ENCODE peak calls at places on chromosome 6, in five cellular contexts. One of them, this sample, is unnamed.

GRCh38 chr6:169024047-169024660 is 229.5 kb downstream of the THBS2 start:
- DNase-seq in right atrium auricular region: no peak
- DNase-seq in right cardiac atrium: peak
- DNase-seq in uterus: no peak
- DNase-seq in psoas muscle: no peak
- DNase-seq in this sample: no peak

GRCh38 chr6:357261-357790 is 34.2 kb upstream of the IRF4 start:
- DNase-seq in right cardiac atrium: no peak
- DNase-seq in uterus: no peak
- DNase-seq in psoas muscle: no peak
- DNase-seq in right atrium auricular region: no peak
- DNase-seq in this sample: no peak

GRCh38 chr6:167937948-167938911 is 59.2 kb upstream of the KIF25 start:
- DNase-seq in right atrium auricular region: no peak
- DNase-seq in right cardiac atrium: no peak
- DNase-seq in uterus: no peak
- DNase-seq in psoas muscle: no peak
- DNase-seq in this sample: no peak

GRCh38 chr6:53287336-53288225 is 61.2 kb downstream of the ELOVL5 start:
- DNase-seq in uterus: no peak
- DNase-seq in right atrium auricular region: no peak
- DNase-seq in psoas muscle: no peak
- DNase-seq in right cardiac atrium: peak
- DNase-seq in this sample: no peak

GRCh38 chr6:52336919-52337561 is 24.9 kb upstream of the PAQR8 start:
- DNase-seq in right atrium auricular region: no peak
- DNase-seq in uterus: no peak
- DNase-seq in right cardiac atrium: no peak
- DNase-seq in psoas muscle: no peak
- DNase-seq in this sample: no peak

GRCh38 chr6:21599074-21599639 is 5.6 kb downstream of the SOX4 start:
- DNase-seq in uterus: no peak
- DNase-seq in right cardiac atrium: no peak
- DNase-seq in right atrium auricular region: no peak
- DNase-seq in psoas muscle: no peak
- DNase-seq in this sample: no peak

GRCh38 chr6:14499804-14500203 is 382.2 kb downstream of the CD83 start:
- DNase-seq in right cardiac atrium: no peak
- DNase-seq in uterus: no peak
- DNase-seq in right atrium auricular region: no peak
- DNase-seq in psoas muscle: no peak
- DNase-seq in this sample: no peak

GRCh38 chr6:12627053-12627452 is 89.5 kb upstream of the PHACTR1 start:
- DNase-seq in psoas muscle: no peak
- DNase-seq in right cardiac atrium: no peak
- DNase-seq in uterus: no peak
- DNase-seq in right atrium auricular region: no peak
- DNase-seq in this sample: no peak

GRCh38 chr6:124319410-124319809 is 515.7 kb downstream of the NKAIN2 start:
- DNase-seq in psoas muscle: no peak
- DNase-seq in right cardiac atrium: no peak
- DNase-seq in right atrium auricular region: no peak
- DNase-seq in uterus: no peak
- DNase-seq in this sample: no peak

GRCh38 chr6:130882370-130882769 is 55.2 kb downstream of the SMLR1 start:
- DNase-seq in right atrium auricular region: no peak
- DNase-seq in uterus: no peak
- DNase-seq in right cardiac atrium: no peak
- DNase-seq in psoas muscle: no peak
- DNase-seq in this sample: no peak

GRCh38 chr6:117441824-117442264 is 16.1 kb upstream of the ROS1 start:
- DNase-seq in uterus: no peak
- DNase-seq in right cardiac atrium: no peak
- DNase-seq in psoas muscle: no peak
- DNase-seq in right atrium auricular region: no peak
- DNase-seq in this sample: no peak

GRCh38 chr6:129641344-129641743 is 68.6 kb downstream of the ARHGAP18 start:
- DNase-seq in uterus: no peak
- DNase-seq in psoas muscle: no peak
- DNase-seq in right atrium auricular region: no peak
- DNase-seq in right cardiac atrium: no peak
- DNase-seq in this sample: no peak

GRCh38 chr6:40359808-40360207 is 227.4 kb downstream of the LRFN2 start:
- DNase-seq in right cardiac atrium: no peak
- DNase-seq in right atrium auricular region: no peak
- DNase-seq in psoas muscle: no peak
- DNase-seq in uterus: no peak
- DNase-seq in this sample: no peak

GRCh38 chr6:22972771-22973170 is 403.4 kb downstream of the HDGFL1 start:
- DNase-seq in uterus: no peak
- DNase-seq in psoas muscle: no peak
- DNase-seq in right cardiac atrium: no peak
- DNase-seq in right atrium auricular region: no peak
- DNase-seq in this sample: no peak

GRCh38 chr6:132054525-132054924 is 103.4 kb upstream of the CCN2 start:
- DNase-seq in right cardiac atrium: no peak
- DNase-seq in right atrium auricular region: no peak
- DNase-seq in psoas muscle: no peak
- DNase-seq in uterus: no peak
- DNase-seq in this sample: no peak

GRCh38 chr6:149464411-149464810 is 20.4 kb downstream of the ZC3H12D start:
- DNase-seq in uterus: no peak
- DNase-seq in right cardiac atrium: no peak
- DNase-seq in psoas muscle: no peak
- DNase-seq in right atrium auricular region: no peak
- DNase-seq in this sample: no peak

GRCh38 chr6:8269856-8270454 is 165.4 kb downstream of the SLC35B3 start:
- DNase-seq in right cardiac atrium: no peak
- DNase-seq in psoas muscle: no peak
- DNase-seq in right atrium auricular region: no peak
- DNase-seq in uterus: no peak
- DNase-seq in this sample: no peak

GRCh38 chr6:88120635-88121034 is 45.5 kb downstream of the CNR1 start:
- DNase-seq in right atrium auricular region: no peak
- DNase-seq in psoas muscle: no peak
- DNase-seq in right cardiac atrium: no peak
- DNase-seq in uterus: no peak
- DNase-seq in this sample: no peak

GRCh38 chr6:53992522-53992921 is 118.7 kb upstream of the MLIP start:
- DNase-seq in right atrium auricular region: no peak
- DNase-seq in right cardiac atrium: no peak
- DNase-seq in uterus: no peak
- DNase-seq in psoas muscle: no peak
- DNase-seq in this sample: no peak

GRCh38 chr6:151514000-151514730 is 20.3 kb downstream of the CCDC170 start:
- DNase-seq in uterus: no peak
- DNase-seq in right atrium auricular region: no peak
- DNase-seq in right cardiac atrium: no peak
- DNase-seq in psoas muscle: no peak
- DNase-seq in this sample: no peak

GRCh38 chr6:5115168-5115567 is 30.0 kb downstream of the PPP1R3G start:
- DNase-seq in uterus: no peak
- DNase-seq in psoas muscle: no peak
- DNase-seq in right cardiac atrium: no peak
- DNase-seq in right atrium auricular region: no peak
- DNase-seq in this sample: no peak

GRCh38 chr6:34610819-34611477 is 54.8 kb upstream of the SPDEF start:
- DNase-seq in right atrium auricular region: no peak
- DNase-seq in psoas muscle: no peak
- DNase-seq in right cardiac atrium: no peak
- DNase-seq in uterus: no peak
- DNase-seq in this sample: no peak

GRCh38 chr6:63444768-63445167 is 125.0 kb upstream of the LGSN start:
- DNase-seq in uterus: no peak
- DNase-seq in psoas muscle: no peak
- DNase-seq in right atrium auricular region: no peak
- DNase-seq in right cardiac atrium: no peak
- DNase-seq in this sample: no peak

GRCh38 chr6:26056583-26057350 is 30.5 kb upstream of the HFE start:
- DNase-seq in right cardiac atrium: peak
- DNase-seq in psoas muscle: no peak
- DNase-seq in right atrium auricular region: no peak
- DNase-seq in uterus: no peak
- DNase-seq in this sample: no peak

GRCh38 chr6:145080651-145081050 is 654.7 kb downstream of the EPM2A start:
- DNase-seq in right cardiac atrium: no peak
- DNase-seq in uterus: no peak
- DNase-seq in psoas muscle: no peak
- DNase-seq in right atrium auricular region: no peak
- DNase-seq in this sample: no peak

GRCh38 chr6:162369091-162369490 is 358.5 kb downstream of the PRKN start:
- DNase-seq in right cardiac atrium: no peak
- DNase-seq in right atrium auricular region: no peak
- DNase-seq in uterus: no peak
- DNase-seq in psoas muscle: no peak
- DNase-seq in this sample: no peak
- H3K4me3 ChIP-seq in right cardiac atrium: no peak
- H3K4me3 ChIP-seq in right atrium auricular region: no peak
- H3K4me3 ChIP-seq in uterus: no peak
- H3K4me3 ChIP-seq in psoas muscle: no peak
- H3K4me3 ChIP-seq in this sample: no peak

GRCh38 chr6:116057766-116058165 is 2.9 kb downstream of the FRK start:
- DNase-seq in psoas muscle: no peak
- DNase-seq in right cardiac atrium: no peak
- DNase-seq in right atrium auricular region: no peak
- DNase-seq in uterus: no peak
- DNase-seq in this sample: no peak

GRCh38 chr6:116059713-116060571 is 749 bp downstream of the FRK start:
- DNase-seq in uterus: no peak
- DNase-seq in right cardiac atrium: no peak
- DNase-seq in psoas muscle: no peak
- DNase-seq in right atrium auricular region: no peak
- DNase-seq in this sample: peak

GRCh38 chr6:116062496-116062895 is 1.8 kb upstream of the FRK start:
- DNase-seq in uterus: no peak
- DNase-seq in right cardiac atrium: no peak
- DNase-seq in right atrium auricular region: no peak
- DNase-seq in psoas muscle: no peak
- DNase-seq in this sample: no peak

GRCh38 chr6:116064626-116065025 is 3.9 kb upstream of the FRK start:
- DNase-seq in right atrium auricular region: no peak
- DNase-seq in uterus: no peak
- DNase-seq in right cardiac atrium: no peak
- DNase-seq in psoas muscle: no peak
- DNase-seq in this sample: no peak

DNA sequence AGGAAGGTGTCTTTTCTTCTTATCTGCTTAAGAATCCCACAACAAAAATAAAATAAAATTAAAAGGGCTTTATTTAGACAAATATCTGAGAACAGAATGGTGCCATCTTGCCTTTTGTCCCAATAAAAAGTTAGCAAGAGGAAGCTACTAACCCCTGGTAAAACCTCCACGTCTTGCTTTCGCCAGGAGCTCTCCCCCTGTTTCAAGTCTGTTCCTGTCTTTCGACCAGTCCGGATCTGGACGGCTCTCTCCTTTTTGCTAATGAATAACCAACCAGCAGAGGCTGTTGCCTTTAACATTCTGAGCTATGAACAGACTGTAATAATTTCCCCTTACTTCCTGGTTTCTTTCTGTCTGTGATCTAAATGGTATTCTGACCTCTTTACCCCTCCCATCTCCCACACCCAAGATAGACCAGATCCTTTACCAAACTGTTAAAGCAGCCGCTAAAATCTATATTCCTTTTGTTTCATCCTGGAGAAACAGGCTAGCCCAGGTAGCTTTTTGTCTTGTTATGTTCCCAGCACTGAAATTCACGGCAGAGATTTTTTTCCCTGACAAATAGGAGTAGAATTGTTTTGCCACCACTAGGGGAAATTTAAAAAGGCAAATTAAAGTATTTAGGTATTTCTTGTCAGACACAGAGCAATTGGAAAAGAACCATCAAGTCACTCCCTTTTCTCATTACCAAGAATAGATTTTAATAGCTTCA is at the start of gene FRK:
- DNase-seq in psoas muscle: peak
- DNase-seq in uterus: no peak
- DNase-seq in right atrium auricular region: peak
- DNase-seq in right cardiac atrium: no peak
- DNase-seq in this sample: no peak
- H3K4me3 ChIP-seq in psoas muscle: peak
- H3K4me3 ChIP-seq in uterus: peak
- H3K4me3 ChIP-seq in right atrium auricular region: peak
- H3K4me3 ChIP-seq in right cardiac atrium: peak
- H3K4me3 ChIP-seq in this sample: no peak

GRCh38 chr6:111806561-111807497 is 66.4 kb downstream of the FYN start:
- DNase-seq in psoas muscle: no peak
- DNase-seq in uterus: no peak
- DNase-seq in right cardiac atrium: no peak
- DNase-seq in right atrium auricular region: no peak
- DNase-seq in this sample: no peak
- H3K4me3 ChIP-seq in psoas muscle: no peak
- H3K4me3 ChIP-seq in uterus: no peak
- H3K4me3 ChIP-seq in right cardiac atrium: no peak
- H3K4me3 ChIP-seq in right atrium auricular region: no peak
- H3K4me3 ChIP-seq in this sample: no peak

DNA sequence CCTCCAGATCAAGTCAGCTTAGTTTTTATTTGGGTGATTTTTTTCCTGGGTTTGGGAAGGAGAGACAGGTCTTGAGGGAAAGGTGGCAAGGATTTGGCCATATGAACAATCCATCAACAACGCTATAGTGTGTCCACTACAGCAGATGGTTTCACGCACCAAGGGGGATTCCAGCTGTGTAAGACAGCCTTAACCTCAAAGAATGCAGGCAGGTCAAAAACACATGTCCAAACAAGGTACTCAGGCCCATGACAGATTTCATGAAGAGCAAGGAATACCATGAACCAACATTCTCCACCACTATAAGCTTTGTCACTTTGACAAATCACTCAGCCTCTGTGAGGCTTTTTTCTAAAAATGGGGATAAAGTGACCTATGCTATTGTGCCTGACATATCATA is 2.0 kb downstream of the AIF1 start:
- DNase-seq in psoas muscle: no peak
- DNase-seq in right cardiac atrium: no peak
- DNase-seq in uterus: no peak
- DNase-seq in right atrium auricular region: no peak
- DNase-seq in this sample: no peak
- H3K4me3 ChIP-seq in psoas muscle: no peak
- H3K4me3 ChIP-seq in right cardiac atrium: no peak
- H3K4me3 ChIP-seq in uterus: no peak
- H3K4me3 ChIP-seq in right atrium auricular region: no peak
- H3K4me3 ChIP-seq in this sample: no peak

GRCh38 chr6:33571637-33572316 is 8.3 kb downstream of the BAK1 start:
- DNase-seq in uterus: peak
- DNase-seq in psoas muscle: no peak
- DNase-seq in right atrium auricular region: no peak
- DNase-seq in right cardiac atrium: no peak
- DNase-seq in this sample: no peak
- H3K4me3 ChIP-seq in uterus: peak
- H3K4me3 ChIP-seq in psoas muscle: peak
- H3K4me3 ChIP-seq in right atrium auricular region: peak
- H3K4me3 ChIP-seq in right cardiac atrium: peak
- H3K4me3 ChIP-seq in this sample: peak